ENCODE peak calls at places on chromosomes 4 and X, in seven cellular contexts. Y is transverse colon; P is putamen; L is fibroblast of the aortic adventitia; X is immature natural killer cell; Q is left ventricle myocardium inferior; Z is stimulated activated CD4-positive, alpha-beta T cell treated with anti-CD3 and anti-CD28 coated beads, Interleukin-1b, Interleukin-23, amount 100 ng/mL, for 1 hour. T is an unnamed sample.

GRCh38 chr4:42954925-42955669 is 62.6 kb downstream of the GRXCR1 start:
- DNase-seq in Q (peak; percentile 34), Z (no peak), P (no peak), Y (no peak), L (no peak), X (no peak), T (no peak)

GRCh38 chr4:5041609-5042234 is 9.6 kb upstream of the STK32B start:
- DNase-seq in Z (no peak), Q (no peak), Y (no peak), L (no peak), X (no peak), P (no peak), T (no peak)

GRCh38 chr4:40916218-40916555 is 166.4 kb downstream of the NSUN7 start:
- DNase-seq in Z (no peak), Y (no peak), Q (no peak), X (no peak), P (no peak), L (peak; percentile 74), T (peak; percentile 82)

GRCh38 chr4:90187148-90187884 is 60.1 kb downstream of the CCSER1 start:
- DNase-seq in Q (no peak), X (no peak), Z (no peak), Y (no peak), L (no peak), P (no peak), T (no peak)

GRCh38 chr4:173365359-173365996 is 5.3 kb upstream of the SAP30 start:
- DNase-seq in Z (no peak), X (no peak), Q (no peak), P (no peak), L (no peak), Y (peak; percentile 20), T (no peak)

GRCh38 chr4:181504846-181505374 is 738.3 kb upstream of the TENM3 start:
- DNase-seq in Q (no peak), Y (no peak), L (no peak), X (no peak), P (no peak), Z (no peak), T (no peak)

GRCh38 chrX:19627533-19627932 is 112.2 kb upstream of the MAP3K15 start:
- DNase-seq in Y (no peak), Q (no peak), Z (no peak), P (no peak), X (no peak), L (peak; percentile 13), T (peak; percentile 7)

GRCh38 chrX:84187501-84188319 is at the start of gene RPS6KA6:
- DNase-seq in P (peak; percentile 8), Y (peak; percentile 22), Q (peak; percentile 14), Z (no peak), L (peak; percentile 3), X (peak; percentile 1), T (peak; percentile 7)

GRCh38 chr4:162075691-162076090 is 88.1 kb downstream of the FSTL5 start:
- DNase-seq in Q (no peak), X (no peak), Z (no peak), Y (no peak), P (peak; percentile 49), L (no peak), T (no peak)

GRCh38 chr4:48727666-48728459 is 52.2 kb downstream of the FRYL start:
- DNase-seq in Q (no peak), Z (no peak), P (no peak), L (no peak), Y (no peak), X (no peak), T (no peak)

GRCh38 chrX:42714981-42715688 is 62.8 kb downstream of the PPP1R2C start:
- DNase-seq in L (no peak), Y (peak; percentile 73), X (peak; percentile 23), Z (no peak), Q (peak; percentile 18), P (peak; percentile 74), T (peak; percentile 27)

GRCh38 chrX:39764441-39764914 is 333.3 kb downstream of the BCOR start:
- DNase-seq in L (no peak), P (no peak), Q (no peak), Z (no peak), X (no peak), Y (no peak), T (peak; percentile 45)

GRCh38 chr4:1990348-1990645 is 18.5 kb downstream of the NELFA start:
- DNase-seq in Z (no peak), Q (no peak), L (no peak), P (no peak), Y (no peak), X (no peak), T (no peak)

GRCh38 chrX:140123446-140123845 is 158.1 kb upstream of the CXorf66 start:
- DNase-seq in X (no peak), P (no peak), Q (no peak), Y (no peak), L (peak; percentile 23), Z (no peak), T (peak; percentile 1)

GRCh38 chr4:108483077-108483476 is 137.3 kb upstream of the RPL34 start:
- DNase-seq in Q (no peak), Y (no peak), P (no peak), X (peak; percentile 10), Z (no peak), L (no peak), T (no peak)

GRCh38 chr4:8366601-8367000 is 73.9 kb downstream of the ACOX3 start:
- DNase-seq in X (no peak), P (no peak), Q (no peak), L (no peak), Y (no peak), Z (no peak), T (no peak)

T was measured in amniotic epithelial cell.